ENCODE peak calls at places on chromosomes 3 and 15, in four cellular contexts. A, E, L and P are unnamed samples.

GRCh38 chr15:78951841-78952238 is 7.0 kb upstream of the CTSH start:
- DNase-seq in A (no peak), E (no peak), L (peak), P (peak)

GRCh38 chr3:8773941-8774542 is 4.6 kb upstream of the OXTR start:
- DNase-seq in A (no peak), E (no peak), L (no peak), P (no peak)

GRCh38 chr3:149174901-149175300 is 45.5 kb downstream of the HPS3 start:
- DNase-seq in A (no peak), E (peak), L (no peak), P (no peak)

GRCh38 chr15:90845201-90845949 is 23.0 kb upstream of the FURIN start:
- DNase-seq in A (no peak), E (peak), L (peak), P (peak)

GRCh38 chr3:107450254-107450653 is 72.5 kb upstream of the BBX start:
- DNase-seq in A (no peak), E (no peak), L (no peak), P (no peak)

GRCh38 chr15:77702211-77702957 is 69.7 kb upstream of the LINGO1 start:
- DNase-seq in A (no peak), E (peak), L (peak), P (peak)

GRCh38 chr3:9395570-9396300 is 1.7 kb upstream of the SETD5 start:
- DNase-seq in A (no peak), E (no peak), L (no peak), P (peak)

GRCh38 chr3:70273492-70273891 is 38.9 kb downstream of the MDFIC2 start:
- DNase-seq in A (no peak), E (no peak), L (peak), P (peak)

GRCh38 chr3:20143519-20143918 is 42.5 kb downstream of the SGO1 start:
- DNase-seq in A (no peak), E (no peak), L (no peak), P (no peak)

GRCh38 chr3:53658613-53659193 is 164.3 kb downstream of the CACNA1D start:
- DNase-seq in A (no peak), E (no peak), L (no peak), P (no peak)

GRCh38 chr15:78229431-78230406 is 4.6 kb downstream of the ACSBG1 start:
- DNase-seq in A (no peak), E (no peak), L (no peak), P (no peak)

GRCh38 chr3:140276698-140277097 is 341.7 kb downstream of the CLSTN2 start:
- DNase-seq in A (no peak), E (peak), L (peak), P (peak)

GRCh38 chr15:62122249-62122648 is 42.8 kb downstream of the C2CD4B start:
- DNase-seq in A (no peak), E (peak), L (no peak), P (no peak)

GRCh38 chr3:182905623-182906022 is 74.7 kb downstream of the DCUN1D1 start:
- DNase-seq in A (no peak), E (no peak), L (no peak), P (no peak)

GRCh38 chr3:39130693-39131265 is 22.6 kb downstream of the CSRNP1 start:
- DNase-seq in A (no peak), E (no peak), L (no peak), P (no peak)

GRCh38 chr3:149391960-149392359 is 14.5 kb upstream of the TM4SF1 start:
- DNase-seq in A (no peak), E (no peak), L (no peak), P (no peak)

GRCh38 chr3:52606373-52607085 is 70.1 kb downstream of the UQCC5 start:
- DNase-seq in A (no peak), E (no peak), L (peak), P (peak)

GRCh38 chr3:190432216-190432615 is 17.5 kb downstream of the TMEM207 start:
- DNase-seq in A (no peak), E (no peak), L (no peak), P (peak)

GRCh38 chr15:69094124-69095030 is 66.1 kb upstream of the GLCE start:
- DNase-seq in A (no peak), E (no peak), L (no peak), P (no peak)

GRCh38 chr3:47854267-47854666 is 51.3 kb downstream of the DHX30 start:
- DNase-seq in A (no peak), E (no peak), L (no peak), P (no peak)

GRCh38 chr3:153320585-153321128 is 158.6 kb downstream of the RAP2B start:
- DNase-seq in A (no peak), E (no peak), L (peak), P (peak)

GRCh38 chr3:195237981-195238625 is 32.9 kb downstream of the XXYLT1 start:
- DNase-seq in A (no peak), E (no peak), L (no peak), P (no peak)

GRCh38 chr3:39141211-39141995 is 12.0 kb downstream of the CSRNP1 start:
- DNase-seq in A (no peak), E (no peak), L (peak), P (peak)

GRCh38 chr15:45970542-45970941 is 335.7 kb downstream of the SQOR start:
- DNase-seq in A (no peak), E (no peak), L (no peak), P (no peak)

GRCh38 chr15:47963265-47963664 is 157.5 kb upstream of the SLC24A5 start:
- DNase-seq in A (no peak), E (no peak), L (no peak), P (no peak)

GRCh38 chr15:82570721-82571519 is 30.7 kb upstream of the RPS17 start:
- DNase-seq in A (no peak), E (no peak), L (peak), P (no peak)

GRCh38 chr15:90382305-90382704 is 5.7 kb upstream of the IQGAP1 start:
- DNase-seq in A (no peak), E (no peak), L (no peak), P (peak)

GRCh38 chr3:160686955-160687535 is 10.1 kb downstream of the ARL14 start:
- DNase-seq in A (no peak), E (peak), L (peak), P (peak)

GRCh38 chr15:89104172-89104564 is 15.9 kb downstream of the ABHD2 start:
- DNase-seq in A (no peak), E (no peak), L (peak), P (peak)

GRCh38 chr3:53195602-53196574 is 34.9 kb downstream of the PRKCD start:
- DNase-seq in A (peak), E (peak), L (peak), P (peak)

GRCh38 chr3:114411292-114411691 is 117.5 kb downstream of the TIGIT start:
- DNase-seq in A (no peak), E (no peak), L (peak), P (peak)

GRCh38 chr3:4839278-4839677 is 140.0 kb upstream of the BHLHE40 start:
- DNase-seq in A (no peak), E (no peak), L (no peak), P (no peak)

GRCh38 chr3:58349792-58350626 is 17.3 kb downstream of the PXK start:
- DNase-seq in A (no peak), E (peak), L (no peak), P (no peak)

GRCh38 chr15:67093146-67093874 is 27.9 kb downstream of the SMAD3 start:
- DNase-seq in A (no peak), E (peak), L (no peak), P (no peak)

GRCh38 chr3:51384145-51384729 is 854 bp upstream of the MANF start:
- DNase-seq in A (no peak), E (peak), L (no peak), P (no peak)

GRCh38 chr15:62063851-62064635 is 2.7 kb upstream of the C2CD4A start:
- DNase-seq in A (no peak), E (no peak), L (peak), P (peak)

GRCh38 chr15:73305331-73306211 is 63.2 kb downstream of the HCN4 start:
- DNase-seq in A (no peak), E (peak), L (peak), P (peak)

GRCh38 chr3:136070953-136071949 is 105.7 kb downstream of the PPP2R3A start:
- DNase-seq in A (no peak), E (peak), L (peak), P (peak)